ENCODE peak calls at places on chromosomes 4 and X, in nine cellular contexts. One of them, this sample, is unnamed.

GRCh38 chr4:22233257-22233656 is 282.6 kb downstream of the ADGRA3 start:
- DNase-seq in stimulated activated CD8-positive, alpha-beta memory T cell treated with anti-CD3 and anti-CD28 coated beads, Interleukin-7, amount 100 ng/mL, for 24 hours: no peak
- DNase-seq in psoas muscle: no peak
- DNase-seq in HTR-8/SVneo: no peak
- DNase-seq in H1: no peak
- DNase-seq in AG10803: no peak
- DNase-seq in activated T-cell treated with anti-CD3 and anti-CD28 coated beads, Interleukin-2, amount 50 U/mL, for 72 hours: no peak
- DNase-seq in neural crest cell: no peak
- DNase-seq in ACHN: no peak
- DNase-seq in this sample: no peak

GRCh38 chrX:73683236-73683859 is 120.4 kb downstream of the CHIC1 start:
- DNase-seq in HTR-8/SVneo: no peak
- DNase-seq in neural crest cell: no peak
- DNase-seq in psoas muscle: no peak
- DNase-seq in H1: no peak
- DNase-seq in ACHN: no peak
- DNase-seq in stimulated activated CD8-positive, alpha-beta memory T cell treated with anti-CD3 and anti-CD28 coated beads, Interleukin-7, amount 100 ng/mL, for 24 hours: no peak
- DNase-seq in activated T-cell treated with anti-CD3 and anti-CD28 coated beads, Interleukin-2, amount 50 U/mL, for 72 hours: no peak
- DNase-seq in AG10803: peak
- DNase-seq in this sample: peak

GRCh38 chr4:100257567-100257966 is 67.3 kb upstream of the DDIT4L start:
- DNase-seq in HTR-8/SVneo: no peak
- DNase-seq in ACHN: no peak
- DNase-seq in activated T-cell treated with anti-CD3 and anti-CD28 coated beads, Interleukin-2, amount 50 U/mL, for 72 hours: no peak
- DNase-seq in stimulated activated CD8-positive, alpha-beta memory T cell treated with anti-CD3 and anti-CD28 coated beads, Interleukin-7, amount 100 ng/mL, for 24 hours: no peak
- DNase-seq in neural crest cell: no peak
- DNase-seq in AG10803: no peak
- DNase-seq in H1: no peak
- DNase-seq in psoas muscle: no peak
- DNase-seq in this sample: no peak

GRCh38 chr4:109414938-109415337 is 18.7 kb upstream of the SEC24B start:
- DNase-seq in AG10803: peak
- DNase-seq in HTR-8/SVneo: no peak
- DNase-seq in psoas muscle: no peak
- DNase-seq in stimulated activated CD8-positive, alpha-beta memory T cell treated with anti-CD3 and anti-CD28 coated beads, Interleukin-7, amount 100 ng/mL, for 24 hours: no peak
- DNase-seq in neural crest cell: no peak
- DNase-seq in H1: no peak
- DNase-seq in activated T-cell treated with anti-CD3 and anti-CD28 coated beads, Interleukin-2, amount 50 U/mL, for 72 hours: no peak
- DNase-seq in ACHN: no peak
- DNase-seq in this sample: no peak

GRCh38 chr4:88802585-88803285 is 105.1 kb upstream of the NAP1L5 start:
- DNase-seq in AG10803: peak
- DNase-seq in neural crest cell: no peak
- DNase-seq in stimulated activated CD8-positive, alpha-beta memory T cell treated with anti-CD3 and anti-CD28 coated beads, Interleukin-7, amount 100 ng/mL, for 24 hours: no peak
- DNase-seq in ACHN: no peak
- DNase-seq in H1: no peak
- DNase-seq in HTR-8/SVneo: no peak
- DNase-seq in activated T-cell treated with anti-CD3 and anti-CD28 coated beads, Interleukin-2, amount 50 U/mL, for 72 hours: no peak
- DNase-seq in psoas muscle: no peak
- DNase-seq in this sample: no peak

GRCh38 chr4:8913121-8913857 is 41.6 kb upstream of the HMX1 start:
- DNase-seq in AG10803: no peak
- DNase-seq in ACHN: no peak
- DNase-seq in HTR-8/SVneo: no peak
- DNase-seq in H1: peak
- DNase-seq in stimulated activated CD8-positive, alpha-beta memory T cell treated with anti-CD3 and anti-CD28 coated beads, Interleukin-7, amount 100 ng/mL, for 24 hours: no peak
- DNase-seq in psoas muscle: no peak
- DNase-seq in activated T-cell treated with anti-CD3 and anti-CD28 coated beads, Interleukin-2, amount 50 U/mL, for 72 hours: no peak
- DNase-seq in neural crest cell: no peak
- DNase-seq in this sample: no peak

GRCh38 chr4:150773729-150774449 is 191.9 kb downstream of the MAB21L2 start:
- DNase-seq in ACHN: no peak
- DNase-seq in activated T-cell treated with anti-CD3 and anti-CD28 coated beads, Interleukin-2, amount 50 U/mL, for 72 hours: no peak
- DNase-seq in AG10803: no peak
- DNase-seq in psoas muscle: no peak
- DNase-seq in H1: no peak
- DNase-seq in HTR-8/SVneo: no peak
- DNase-seq in neural crest cell: no peak
- DNase-seq in stimulated activated CD8-positive, alpha-beta memory T cell treated with anti-CD3 and anti-CD28 coated beads, Interleukin-7, amount 100 ng/mL, for 24 hours: no peak
- DNase-seq in this sample: no peak

GRCh38 chr4:6925357-6925836 is 15.8 kb downstream of the TBC1D14 start:
- DNase-seq in stimulated activated CD8-positive, alpha-beta memory T cell treated with anti-CD3 and anti-CD28 coated beads, Interleukin-7, amount 100 ng/mL, for 24 hours: no peak
- DNase-seq in HTR-8/SVneo: no peak
- DNase-seq in psoas muscle: peak
- DNase-seq in ACHN: no peak
- DNase-seq in H1: no peak
- DNase-seq in activated T-cell treated with anti-CD3 and anti-CD28 coated beads, Interleukin-2, amount 50 U/mL, for 72 hours: peak
- DNase-seq in neural crest cell: no peak
- DNase-seq in AG10803: no peak
- DNase-seq in this sample: no peak

GRCh38 chr4:184854673-184855072 is 28.9 kb upstream of the ACSL1 start:
- DNase-seq in H1: no peak
- DNase-seq in activated T-cell treated with anti-CD3 and anti-CD28 coated beads, Interleukin-2, amount 50 U/mL, for 72 hours: peak
- DNase-seq in stimulated activated CD8-positive, alpha-beta memory T cell treated with anti-CD3 and anti-CD28 coated beads, Interleukin-7, amount 100 ng/mL, for 24 hours: no peak
- DNase-seq in neural crest cell: no peak
- DNase-seq in ACHN: no peak
- DNase-seq in AG10803: no peak
- DNase-seq in psoas muscle: no peak
- DNase-seq in HTR-8/SVneo: no peak
- DNase-seq in this sample: no peak

GRCh38 chr4:62709618-62710252 is 1509.6 kb downstream of the ADGRL3 start:
- DNase-seq in HTR-8/SVneo: peak
- DNase-seq in AG10803: no peak
- DNase-seq in stimulated activated CD8-positive, alpha-beta memory T cell treated with anti-CD3 and anti-CD28 coated beads, Interleukin-7, amount 100 ng/mL, for 24 hours: no peak
- DNase-seq in psoas muscle: no peak
- DNase-seq in neural crest cell: peak
- DNase-seq in H1: no peak
- DNase-seq in activated T-cell treated with anti-CD3 and anti-CD28 coated beads, Interleukin-2, amount 50 U/mL, for 72 hours: no peak
- DNase-seq in ACHN: peak
- DNase-seq in this sample: no peak

GRCh38 chr4:155582971-155583437 is 83.6 kb upstream of the GUCY1A1 start:
- DNase-seq in ACHN: no peak
- DNase-seq in H1: no peak
- DNase-seq in neural crest cell: no peak
- DNase-seq in stimulated activated CD8-positive, alpha-beta memory T cell treated with anti-CD3 and anti-CD28 coated beads, Interleukin-7, amount 100 ng/mL, for 24 hours: no peak
- DNase-seq in HTR-8/SVneo: no peak
- DNase-seq in activated T-cell treated with anti-CD3 and anti-CD28 coated beads, Interleukin-2, amount 50 U/mL, for 72 hours: no peak
- DNase-seq in psoas muscle: no peak
- DNase-seq in AG10803: peak
- DNase-seq in this sample: peak

This sample was measured in AG08395.